ENCODE peak calls at places on chromosome 16, in ten cellular contexts. N is activated T-cell treated with anti-CD3 and anti-CD28 coated beads for 1 hour, V is A549, M is H7, C is SHP77, O is Calu3, P is NCI-H1436, H is coronary artery, R is HL-60, T is cardiac fibroblast. J is an unnamed sample.

GRCh38 chr16:4962716-4963115 is 4.6 kb downstream of the SEC14L5 start:
- DNase-seq in N (no peak), V (no peak), M (no peak), C (no peak), O (no peak), P (no peak), H (no peak), R (no peak), T (no peak), J (no peak)

GRCh38 chr16:3654249-3654991 is at the start of gene DNASE1:
- DNase-seq in N (peak; percentile 35), V (peak; percentile 74), M (peak; percentile 92), C (peak; percentile 59), O (peak; percentile 72), P (peak; percentile 15), H (peak; percentile 72), R (peak; percentile 72), T (peak; percentile 63), J (peak; percentile 69)

GRCh38 chr16:75679366-75679765 is 2.6 kb upstream of the CPHXL2 start:
- DNase-seq in N (no peak), V (no peak), M (no peak), C (no peak), O (no peak), P (no peak), H (no peak), R (no peak), T (peak; percentile 4), J (no peak)

GRCh38 chr16:24858219-24859041 is 12.7 kb downstream of the SLC5A11 start:
- DNase-seq in N (peak; percentile 16), V (peak; percentile 62), M (peak; percentile 82), C (no peak), O (peak; percentile 83), P (no peak), H (no peak), R (peak; percentile 36), T (peak; percentile 66), J (no peak)

GRCh38 chr16:66170989-66171388 is 195.5 kb upstream of the CDH5 start:
- DNase-seq in N (no peak), V (no peak), M (no peak), C (no peak), O (no peak), P (no peak), H (peak; percentile 52), R (no peak), T (no peak), J (no peak)

GRCh38 chr16:86555763-86556130 is 712 bp upstream of the MTHFSD start:
- DNase-seq in N (no peak), V (no peak), M (no peak), C (no peak), O (no peak), P (no peak), H (no peak), R (no peak), T (no peak), J (no peak)

GRCh38 chr16:87127061-87127765 is 190.0 kb downstream of the C16orf95 start:
- DNase-seq in N (no peak), V (no peak), M (peak; percentile 60), C (no peak), O (no peak), P (no peak), H (no peak), R (no peak), T (peak; percentile 86), J (no peak)

GRCh38 chr16:17238285-17239028 is 232.3 kb downstream of the XYLT1 start:
- DNase-seq in N (no peak), V (no peak), M (no peak), C (no peak), O (no peak), P (no peak), H (no peak), R (no peak), T (no peak), J (no peak)

GRCh38 chr16:84117482-84117843 is 721 bp upstream of the MBTPS1 start:
- DNase-seq in N (peak; percentile 14), V (peak; percentile 28), M (peak; percentile 73), C (peak; percentile 48), O (no peak), P (peak; percentile 18), H (no peak), R (no peak), T (no peak), J (no peak)

GRCh38 chr16:84643180-84643583 is 5.1 kb upstream of the KLHL36 start:
- DNase-seq in N (no peak), V (no peak), M (no peak), C (no peak), O (no peak), P (no peak), H (peak; percentile 93), R (peak; percentile 82), T (peak; percentile 93), J (peak; percentile 33)

GRCh38 chr16:25692734-25693508 is 1.2 kb downstream of the HS3ST4 start:
- DNase-seq in N (no peak), V (no peak), M (peak; percentile 81), C (no peak), O (no peak), P (no peak), H (no peak), R (no peak), T (no peak), J (peak; percentile 53)

GRCh38 chr16:2287916-2288547 is 20.1 kb upstream of the RNPS1 start:
- DNase-seq in N (no peak), V (no peak), M (peak; percentile 52), C (no peak), O (no peak), P (no peak), H (no peak), R (no peak), T (no peak), J (no peak)

GRCh38 chr16:12753203-12754023 is 50.3 kb downstream of the CPPED1 start:
- DNase-seq in N (no peak), V (no peak), M (no peak), C (no peak), O (no peak), P (no peak), H (no peak), R (no peak), T (no peak), J (no peak)

GRCh38 chr16:72036098-72036497 is 18.2 kb upstream of the HP start:
- DNase-seq in N (no peak), V (no peak), M (peak; percentile 37), C (no peak), O (no peak), P (no peak), H (no peak), R (no peak), T (no peak), J (no peak)

GRCh38 chr16:17460890-17461289 is 9.9 kb downstream of the XYLT1 start:
- DNase-seq in N (no peak), V (no peak), M (no peak), C (no peak), O (no peak), P (no peak), H (no peak), R (no peak), T (no peak), J (no peak)

GRCh38 chr16:17447273-17447672 is 23.5 kb downstream of the XYLT1 start:
- DNase-seq in N (no peak), V (no peak), M (no peak), C (no peak), O (no peak), P (no peak), H (no peak), R (no peak), T (no peak), J (peak; percentile 64)

GRCh38 chr16:69672998-69673713 is 53.2 kb downstream of the NQO1 start:
- DNase-seq in N (no peak), V (no peak), M (no peak), C (no peak), O (no peak), P (no peak), H (no peak), R (no peak), T (no peak), J (no peak)

GRCh38 chr16:50268352-50268751 is 2.0 kb downstream of the ADCY7 start:
- DNase-seq in N (no peak), V (no peak), M (no peak), C (no peak), O (no peak), P (no peak), H (no peak), R (no peak), T (no peak), J (no peak)

GRCh38 chr16:660459-661183 is 7.3 kb upstream of the RHOT2 start:
- DNase-seq in N (peak; percentile 52), V (peak; percentile 70), M (peak; percentile 100), C (peak; percentile 96), O (no peak), P (no peak), H (peak; percentile 92), R (peak; percentile 93), T (peak; percentile 88), J (peak; percentile 94)

GRCh38 chr16:85422124-85422373 is 191.1 kb upstream of the GSE1 start:
- DNase-seq in N (no peak), V (no peak), M (peak; percentile 83), C (no peak), O (no peak), P (peak; percentile 24), H (no peak), R (no peak), T (no peak), J (peak; percentile 64)

GRCh38 chr16:50972899-50973298 is 178.2 kb downstream of the SALL1 start:
- DNase-seq in N (no peak), V (no peak), M (no peak), C (no peak), O (no peak), P (no peak), H (no peak), R (no peak), T (no peak), J (no peak)

J was measured in glutamatergic neuron.